ENCODE peak calls at places on chromosomes 11 and 22, in seven cellular contexts. One of them, this sample, is unnamed.

GRCh38 chr11:45270946-45271345 is 15.2 kb downstream of the SYT13 start:
- DNase-seq in H1: no peak
- DNase-seq in HepG2: peak; percentile 7
- DNase-seq in HCT116: no peak
- DNase-seq in K562: no peak
- DNase-seq in GM12878: no peak
- DNase-seq in SK-N-SH: no peak
- DNase-seq in this sample: no peak

GRCh38 chr11:40328890-40329617 is 1130.4 kb downstream of the LRRC4C start:
- DNase-seq in HepG2: peak; percentile 76
- DNase-seq in GM12878: no peak
- DNase-seq in H1: no peak
- DNase-seq in SK-N-SH: peak; percentile 8
- DNase-seq in K562: no peak
- DNase-seq in HCT116: no peak
- DNase-seq in this sample: peak; percentile 99

GRCh38 chr11:69567951-69568808 is 72.8 kb upstream of the CCND1 start:
- DNase-seq in HCT116: no peak
- DNase-seq in H1: no peak
- DNase-seq in SK-N-SH: no peak
- DNase-seq in HepG2: peak; percentile 98
- DNase-seq in GM12878: no peak
- DNase-seq in K562: no peak
- DNase-seq in this sample: no peak

GRCh38 chr11:69925366-69926196 is 106.4 kb upstream of the FGF3 start:
- DNase-seq in HCT116: no peak
- DNase-seq in SK-N-SH: peak; percentile 68
- DNase-seq in H1: no peak
- DNase-seq in K562: no peak
- DNase-seq in GM12878: no peak
- DNase-seq in HepG2: no peak
- DNase-seq in this sample: no peak

GRCh38 chr11:31812392-31813241 is 1.5 kb upstream of the PAX6 start:
- DNase-seq in K562: no peak
- DNase-seq in H1: no peak
- DNase-seq in SK-N-SH: peak; percentile 62
- DNase-seq in HCT116: no peak
- DNase-seq in GM12878: no peak
- DNase-seq in HepG2: peak; percentile 17
- DNase-seq in this sample: no peak

GRCh38 chr22:48079505-48080295 is 1317.2 kb downstream of the TBC1D22A start:
- DNase-seq in HCT116: no peak
- DNase-seq in SK-N-SH: no peak
- DNase-seq in H1: no peak
- DNase-seq in K562: no peak
- DNase-seq in HepG2: no peak
- DNase-seq in GM12878: no peak
- DNase-seq in this sample: no peak

GRCh38 chr11:64246874-64247728 is at the start of gene PPP1R14B:
- DNase-seq in HepG2: peak; percentile 80
- DNase-seq in H1: no peak
- DNase-seq in GM12878: no peak
- DNase-seq in SK-N-SH: peak; percentile 95
- DNase-seq in HCT116: no peak
- DNase-seq in K562: peak; percentile 79
- DNase-seq in this sample: no peak

GRCh38 chr11:125799808-125800207 is 11.9 kb downstream of the PATE3 start:
- DNase-seq in HCT116: no peak
- DNase-seq in GM12878: no peak
- DNase-seq in HepG2: no peak
- DNase-seq in K562: no peak
- DNase-seq in H1: no peak
- DNase-seq in SK-N-SH: no peak
- DNase-seq in this sample: no peak

GRCh38 chr11:72189448-72190250 is 2.3 kb upstream of the FOLR1 start:
- DNase-seq in K562: no peak
- DNase-seq in HepG2: no peak
- DNase-seq in GM12878: no peak
- DNase-seq in HCT116: no peak
- DNase-seq in SK-N-SH: peak; percentile 27
- DNase-seq in H1: no peak
- DNase-seq in this sample: no peak

GRCh38 chr11:77131560-77131959 is 3.5 kb downstream of the MYO7A start:
- DNase-seq in GM12878: no peak
- DNase-seq in HepG2: no peak
- DNase-seq in H1: no peak
- DNase-seq in HCT116: no peak
- DNase-seq in K562: no peak
- DNase-seq in SK-N-SH: no peak
- DNase-seq in this sample: no peak

GRCh38 chr11:10314199-10315072 is 9.6 kb downstream of the ADM start:
- DNase-seq in K562: no peak
- DNase-seq in HepG2: peak; percentile 63
- DNase-seq in HCT116: no peak
- DNase-seq in H1: no peak
- DNase-seq in GM12878: peak; percentile 66
- DNase-seq in SK-N-SH: no peak
- DNase-seq in this sample: no peak

GRCh38 chr11:46529928-46530574 is 63.8 kb downstream of the AMBRA1 start:
- DNase-seq in HCT116: no peak
- DNase-seq in K562: no peak
- DNase-seq in HepG2: no peak
- DNase-seq in H1: no peak
- DNase-seq in GM12878: no peak
- DNase-seq in SK-N-SH: no peak
- DNase-seq in this sample: no peak

GRCh38 chr22:42419328-42419881 is 12.8 kb downstream of the NFAM1 start:
- DNase-seq in HCT116: no peak
- DNase-seq in K562: no peak
- DNase-seq in SK-N-SH: no peak
- DNase-seq in HepG2: no peak
- DNase-seq in GM12878: peak; percentile 72
- DNase-seq in H1: no peak
- DNase-seq in this sample: no peak

GRCh38 chr11:58513747-58514367 is 6.0 kb upstream of the OR5B21 start:
- DNase-seq in H1: peak; percentile 54
- DNase-seq in HCT116: peak; percentile 64
- DNase-seq in HepG2: peak; percentile 51
- DNase-seq in K562: peak; percentile 26
- DNase-seq in SK-N-SH: peak; percentile 29
- DNase-seq in GM12878: no peak
- DNase-seq in this sample: peak; percentile 47

GRCh38 chr11:14637868-14638409 is 5.7 kb upstream of the PDE3B start:
- DNase-seq in K562: no peak
- DNase-seq in SK-N-SH: no peak
- DNase-seq in GM12878: no peak
- DNase-seq in HepG2: no peak
- DNase-seq in H1: no peak
- DNase-seq in HCT116: no peak
- DNase-seq in this sample: no peak
- TF ChIP-seq SIN3A in K562: no peak
- TF ChIP-seq SIN3A in SK-N-SH: no peak
- TF ChIP-seq SIN3A in GM12878: no peak
- TF ChIP-seq SIN3A in HepG2: no peak
- TF ChIP-seq SIN3A in H1: no peak
- TF ChIP-seq SIN3A in HCT116: no peak
- TF ChIP-seq SIN3A in this sample: no peak

GRCh38 chr11:2788751-2789140 is 89.0 kb upstream of the KCNQ1OT1 start:
- DNase-seq in HCT116: no peak
- DNase-seq in H1: no peak
- DNase-seq in SK-N-SH: no peak
- DNase-seq in K562: no peak
- DNase-seq in HepG2: no peak
- DNase-seq in GM12878: no peak
- DNase-seq in this sample: no peak

GRCh38 chr11:2790581-2790925 is 90.8 kb upstream of the KCNQ1OT1 start:
- DNase-seq in HepG2: no peak
- DNase-seq in GM12878: no peak
- DNase-seq in HCT116: no peak
- DNase-seq in SK-N-SH: no peak
- DNase-seq in H1: no peak
- DNase-seq in K562: no peak
- DNase-seq in this sample: no peak

GRCh38 chr11:2789331-2789730 is 89.5 kb upstream of the KCNQ1OT1 start:
- DNase-seq in SK-N-SH: no peak
- DNase-seq in HCT116: no peak
- DNase-seq in H1: no peak
- DNase-seq in HepG2: no peak
- DNase-seq in GM12878: no peak
- DNase-seq in K562: no peak
- DNase-seq in this sample: no peak

GRCh38 chr11:2789791-2790580 is 90.2 kb upstream of the KCNQ1OT1 start:
- DNase-seq in GM12878: no peak
- DNase-seq in K562: no peak
- DNase-seq in HCT116: no peak
- DNase-seq in SK-N-SH: no peak
- DNase-seq in HepG2: no peak
- DNase-seq in H1: no peak
- DNase-seq in this sample: no peak

DNA sequence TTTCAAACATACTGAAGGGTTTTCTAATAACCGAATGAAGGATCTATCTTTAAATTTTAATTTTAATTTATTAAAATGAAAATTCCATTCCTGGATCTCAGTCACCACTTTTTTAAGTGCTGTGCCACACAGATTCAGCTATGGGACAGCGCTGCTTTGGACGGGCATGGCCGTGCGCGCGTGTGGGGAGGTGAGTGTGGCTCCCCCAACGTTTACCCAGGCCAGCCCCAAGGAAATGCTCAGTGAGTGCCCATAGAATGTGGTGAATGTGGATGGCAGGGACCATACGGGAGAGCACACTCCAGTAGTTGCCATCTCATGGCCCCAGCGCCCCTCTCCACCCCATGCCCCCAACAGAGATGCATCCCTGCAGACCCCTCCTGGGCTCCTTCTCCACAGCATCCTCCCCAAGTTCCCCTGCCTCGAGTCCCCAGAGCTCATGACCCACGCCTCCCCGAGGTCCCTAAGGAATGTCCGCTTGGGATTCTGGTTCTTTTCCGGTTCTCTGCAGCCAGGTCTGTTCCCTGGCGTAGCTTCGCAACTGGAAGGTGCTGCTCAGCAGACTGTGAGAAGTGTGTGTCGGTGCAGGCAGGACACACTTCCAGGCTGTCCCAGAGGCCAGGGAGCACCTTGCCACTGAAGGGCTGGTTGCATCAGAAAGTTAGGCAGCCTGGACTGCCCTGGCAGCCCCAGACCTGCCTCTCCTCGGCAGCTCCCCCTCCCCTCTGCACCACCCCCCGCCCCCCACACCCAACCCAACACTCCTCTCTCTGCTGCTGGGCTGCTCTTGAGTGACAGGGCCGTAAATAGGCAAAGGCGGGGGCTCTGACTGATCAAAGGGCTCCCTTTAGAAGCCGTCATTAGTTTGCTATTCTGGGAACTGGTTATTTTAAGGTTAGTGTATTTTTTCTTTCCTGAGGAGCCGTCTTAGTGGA is 88.3 kb upstream of the KCNQ1OT1 start:
- DNase-seq in HepG2: peak; percentile 61
- DNase-seq in H1: no peak
- DNase-seq in GM12878: no peak
- DNase-seq in HCT116: no peak
- DNase-seq in K562: no peak
- DNase-seq in SK-N-SH: no peak
- DNase-seq in this sample: no peak
- TF ChIP-seq SIN3A in HepG2: no peak
- TF ChIP-seq SIN3A in H1: no peak
- TF ChIP-seq SIN3A in GM12878: no peak
- TF ChIP-seq SIN3A in HCT116: no peak
- TF ChIP-seq SIN3A in K562: no peak
- TF ChIP-seq SIN3A in SK-N-SH: no peak
- TF ChIP-seq SIN3A in this sample: no peak

DNA sequence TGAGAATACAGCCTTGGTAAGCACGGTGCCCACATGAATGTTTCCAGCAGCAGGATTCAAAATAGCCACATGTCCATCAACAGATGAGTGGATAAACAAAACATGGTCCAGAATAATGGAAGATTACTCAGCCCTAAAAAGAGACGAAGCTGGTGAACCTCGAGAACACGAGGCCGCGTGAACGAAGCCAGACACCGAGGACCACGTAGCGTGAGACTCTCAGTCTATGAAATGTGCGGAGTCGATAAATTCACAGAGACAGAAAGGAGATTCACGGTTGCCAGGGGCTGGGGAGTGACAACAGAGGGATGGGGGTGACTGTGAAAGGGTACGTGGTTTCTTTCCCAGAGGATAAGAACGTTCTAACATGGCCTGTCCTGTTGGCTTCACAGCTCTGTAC is 2.9 kb upstream of the ASCL2 start:
- DNase-seq in HCT116: no peak
- DNase-seq in H1: no peak
- DNase-seq in HepG2: no peak
- DNase-seq in GM12878: no peak
- DNase-seq in SK-N-SH: no peak
- DNase-seq in K562: no peak
- DNase-seq in this sample: no peak
- TF ChIP-seq SIN3A in HCT116: no peak
- TF ChIP-seq SIN3A in H1: no peak
- TF ChIP-seq SIN3A in HepG2: no peak
- TF ChIP-seq SIN3A in GM12878: no peak
- TF ChIP-seq SIN3A in SK-N-SH: no peak
- TF ChIP-seq SIN3A in K562: no peak
- TF ChIP-seq SIN3A in this sample: no peak

GRCh38 chr11:44256673-44257291 is 53.2 kb downstream of the ALX4 start:
- DNase-seq in SK-N-SH: no peak
- DNase-seq in K562: no peak
- DNase-seq in GM12878: no peak
- DNase-seq in HCT116: no peak
- DNase-seq in HepG2: peak; percentile 22
- DNase-seq in H1: no peak
- DNase-seq in this sample: no peak
- TF ChIP-seq SIN3A in SK-N-SH: no peak
- TF ChIP-seq SIN3A in K562: no peak
- TF ChIP-seq SIN3A in GM12878: no peak
- TF ChIP-seq SIN3A in HCT116: no peak
- TF ChIP-seq SIN3A in HepG2: no peak
- TF ChIP-seq SIN3A in H1: no peak
- TF ChIP-seq SIN3A in this sample: no peak